ENCODE peak calls at places on chromosomes 1 and 21, in ten cellular contexts. One of them, this sample, is unnamed.

GRCh38 chr1:66168467-66168887 is 365.5 kb upstream of the SGIP1 start:
- DNase-seq in RCC 7860: peak; percentile 44
- DNase-seq in NCI-H1694: no peak
- DNase-seq in HTR-8/SVneo: no peak
- DNase-seq in cardiac fibroblast: peak; percentile 38
- DNase-seq in iris pigment epithelial cell: peak; percentile 18
- DNase-seq in T-helper 2 cell: no peak
- DNase-seq in transverse colon: no peak
- DNase-seq in HCEC 1CT: peak; percentile 25
- DNase-seq in left ventricle myocardium superior: no peak
- DNase-seq in this sample: peak; percentile 52

GRCh38 chr21:42495765-42496119 is 282 bp downstream of the RSPH1 start:
- DNase-seq in transverse colon: peak; percentile 74
- DNase-seq in HCEC 1CT: no peak
- DNase-seq in iris pigment epithelial cell: no peak
- DNase-seq in HTR-8/SVneo: peak; percentile 10
- DNase-seq in left ventricle myocardium superior: no peak
- DNase-seq in cardiac fibroblast: peak; percentile 24
- DNase-seq in NCI-H1694: no peak
- DNase-seq in RCC 7860: no peak
- DNase-seq in T-helper 2 cell: no peak
- DNase-seq in this sample: no peak

GRCh38 chr21:36707763-36708511 is 9.0 kb downstream of the SIM2 start:
- DNase-seq in HCEC 1CT: no peak
- DNase-seq in T-helper 2 cell: no peak
- DNase-seq in cardiac fibroblast: no peak
- DNase-seq in iris pigment epithelial cell: no peak
- DNase-seq in transverse colon: no peak
- DNase-seq in NCI-H1694: no peak
- DNase-seq in RCC 7860: no peak
- DNase-seq in left ventricle myocardium superior: no peak
- DNase-seq in HTR-8/SVneo: no peak
- DNase-seq in this sample: no peak

GRCh38 chr1:47505267-47505666 is 67.4 kb downstream of the FOXD2 start:
- DNase-seq in cardiac fibroblast: no peak
- DNase-seq in HCEC 1CT: no peak
- DNase-seq in transverse colon: no peak
- DNase-seq in left ventricle myocardium superior: no peak
- DNase-seq in RCC 7860: no peak
- DNase-seq in NCI-H1694: no peak
- DNase-seq in iris pigment epithelial cell: no peak
- DNase-seq in HTR-8/SVneo: no peak
- DNase-seq in T-helper 2 cell: no peak
- DNase-seq in this sample: no peak

GRCh38 chr1:245876586-245876985 is 630.5 kb downstream of the SMYD3 start:
- DNase-seq in HCEC 1CT: no peak
- DNase-seq in NCI-H1694: no peak
- DNase-seq in cardiac fibroblast: no peak
- DNase-seq in iris pigment epithelial cell: peak; percentile 85
- DNase-seq in T-helper 2 cell: no peak
- DNase-seq in HTR-8/SVneo: no peak
- DNase-seq in transverse colon: no peak
- DNase-seq in RCC 7860: no peak
- DNase-seq in left ventricle myocardium superior: no peak
- DNase-seq in this sample: no peak

GRCh38 chr1:236701782-236702181 is 15.5 kb downstream of the ACTN2 start:
- DNase-seq in cardiac fibroblast: no peak
- DNase-seq in left ventricle myocardium superior: no peak
- DNase-seq in T-helper 2 cell: no peak
- DNase-seq in HCEC 1CT: no peak
- DNase-seq in HTR-8/SVneo: no peak
- DNase-seq in iris pigment epithelial cell: no peak
- DNase-seq in NCI-H1694: no peak
- DNase-seq in RCC 7860: no peak
- DNase-seq in transverse colon: no peak
- DNase-seq in this sample: no peak

GRCh38 chr1:32724678-32725594 is 22.4 kb upstream of the SYNC start:
- DNase-seq in T-helper 2 cell: no peak
- DNase-seq in HCEC 1CT: peak; percentile 96
- DNase-seq in RCC 7860: peak; percentile 87
- DNase-seq in transverse colon: peak; percentile 65
- DNase-seq in left ventricle myocardium superior: peak; percentile 43
- DNase-seq in cardiac fibroblast: peak; percentile 93
- DNase-seq in NCI-H1694: no peak
- DNase-seq in HTR-8/SVneo: peak; percentile 72
- DNase-seq in iris pigment epithelial cell: peak; percentile 90
- DNase-seq in this sample: peak; percentile 94

GRCh38 chr1:196180847-196181593 is 427.2 kb downstream of the KCNT2 start:
- DNase-seq in NCI-H1694: no peak
- DNase-seq in HCEC 1CT: peak; percentile 97
- DNase-seq in iris pigment epithelial cell: peak; percentile 97
- DNase-seq in HTR-8/SVneo: peak; percentile 54
- DNase-seq in left ventricle myocardium superior: no peak
- DNase-seq in T-helper 2 cell: no peak
- DNase-seq in cardiac fibroblast: peak; percentile 95
- DNase-seq in RCC 7860: peak; percentile 95
- DNase-seq in transverse colon: no peak
- DNase-seq in this sample: peak; percentile 88

GRCh38 chr21:34612557-34612956 is 2.4 kb downstream of the RCAN1 start:
- DNase-seq in left ventricle myocardium superior: no peak
- DNase-seq in HTR-8/SVneo: no peak
- DNase-seq in HCEC 1CT: no peak
- DNase-seq in NCI-H1694: no peak
- DNase-seq in transverse colon: no peak
- DNase-seq in cardiac fibroblast: peak; percentile 17
- DNase-seq in RCC 7860: no peak
- DNase-seq in T-helper 2 cell: no peak
- DNase-seq in iris pigment epithelial cell: no peak
- DNase-seq in this sample: no peak

GRCh38 chr1:40595623-40596022 is 64.2 kb downstream of the ZNF684 start:
- DNase-seq in RCC 7860: no peak
- DNase-seq in HCEC 1CT: no peak
- DNase-seq in T-helper 2 cell: no peak
- DNase-seq in cardiac fibroblast: no peak
- DNase-seq in iris pigment epithelial cell: no peak
- DNase-seq in left ventricle myocardium superior: no peak
- DNase-seq in transverse colon: no peak
- DNase-seq in HTR-8/SVneo: no peak
- DNase-seq in NCI-H1694: no peak
- DNase-seq in this sample: no peak

GRCh38 chr1:17014671-17015567 is 3.2 kb upstream of the ATP13A2 start:
- DNase-seq in RCC 7860: no peak
- DNase-seq in HCEC 1CT: no peak
- DNase-seq in cardiac fibroblast: no peak
- DNase-seq in transverse colon: no peak
- DNase-seq in T-helper 2 cell: no peak
- DNase-seq in HTR-8/SVneo: no peak
- DNase-seq in left ventricle myocardium superior: no peak
- DNase-seq in NCI-H1694: no peak
- DNase-seq in iris pigment epithelial cell: no peak
- DNase-seq in this sample: peak; percentile 31

GRCh38 chr21:35737899-35738341 is 322.4 kb downstream of the SETD4 start:
- DNase-seq in T-helper 2 cell: no peak
- DNase-seq in iris pigment epithelial cell: peak; percentile 41
- DNase-seq in HCEC 1CT: no peak
- DNase-seq in cardiac fibroblast: peak; percentile 60
- DNase-seq in left ventricle myocardium superior: peak; percentile 40
- DNase-seq in NCI-H1694: no peak
- DNase-seq in RCC 7860: peak; percentile 90
- DNase-seq in HTR-8/SVneo: no peak
- DNase-seq in transverse colon: no peak
- DNase-seq in this sample: peak; percentile 92

GRCh38 chr1:23807453-23807852 is 6.9 kb upstream of the GALE start:
- DNase-seq in RCC 7860: no peak
- DNase-seq in transverse colon: no peak
- DNase-seq in HCEC 1CT: no peak
- DNase-seq in T-helper 2 cell: no peak
- DNase-seq in NCI-H1694: no peak
- DNase-seq in left ventricle myocardium superior: no peak
- DNase-seq in cardiac fibroblast: no peak
- DNase-seq in HTR-8/SVneo: no peak
- DNase-seq in iris pigment epithelial cell: peak; percentile 50
- DNase-seq in this sample: no peak

GRCh38 chr1:35488346-35488745 is 68.9 kb downstream of the KIAA0319L start:
- DNase-seq in NCI-H1694: no peak
- DNase-seq in cardiac fibroblast: peak; percentile 16
- DNase-seq in HTR-8/SVneo: no peak
- DNase-seq in iris pigment epithelial cell: peak; percentile 31
- DNase-seq in transverse colon: no peak
- DNase-seq in T-helper 2 cell: no peak
- DNase-seq in left ventricle myocardium superior: no peak
- DNase-seq in HCEC 1CT: no peak
- DNase-seq in RCC 7860: no peak
- DNase-seq in this sample: no peak

GRCh38 chr1:188386666-188387065 is 1557.9 kb downstream of the PLA2G4A start:
- DNase-seq in NCI-H1694: no peak
- DNase-seq in transverse colon: no peak
- DNase-seq in HCEC 1CT: no peak
- DNase-seq in T-helper 2 cell: no peak
- DNase-seq in iris pigment epithelial cell: no peak
- DNase-seq in cardiac fibroblast: peak; percentile 2
- DNase-seq in HTR-8/SVneo: no peak
- DNase-seq in left ventricle myocardium superior: no peak
- DNase-seq in RCC 7860: no peak
- DNase-seq in this sample: no peak

GRCh38 chr1:200670215-200671118 is 760 bp upstream of the DDX59 start:
- DNase-seq in HTR-8/SVneo: peak; percentile 56
- DNase-seq in RCC 7860: peak; percentile 44
- DNase-seq in left ventricle myocardium superior: no peak
- DNase-seq in cardiac fibroblast: no peak
- DNase-seq in transverse colon: peak; percentile 51
- DNase-seq in NCI-H1694: peak; percentile 30
- DNase-seq in iris pigment epithelial cell: peak; percentile 80
- DNase-seq in T-helper 2 cell: no peak
- DNase-seq in HCEC 1CT: peak; percentile 68
- DNase-seq in this sample: no peak

GRCh38 chr1:211198111-211198510 is 61.1 kb upstream of the RCOR3 start:
- DNase-seq in RCC 7860: peak; percentile 39
- DNase-seq in HTR-8/SVneo: peak; percentile 12
- DNase-seq in transverse colon: no peak
- DNase-seq in iris pigment epithelial cell: peak; percentile 69
- DNase-seq in HCEC 1CT: no peak
- DNase-seq in T-helper 2 cell: no peak
- DNase-seq in NCI-H1694: no peak
- DNase-seq in left ventricle myocardium superior: no peak
- DNase-seq in cardiac fibroblast: peak; percentile 57
- DNase-seq in this sample: peak; percentile 87

This sample was measured in LHCN-M2.